ENCODE peak calls at places on chromosome 17, in eight cellular contexts. One of them, this sample, is unnamed.

GRCh38 chr17:53724726-53725125 is 98.0 kb upstream of the KIF2B start:
- DNase-seq in IMR-90: no peak
- DNase-seq in pancreas: no peak
- DNase-seq in skeletal muscle cell: no peak
- DNase-seq in MM.1S: no peak
- DNase-seq in mammary epithelial cell: no peak
- DNase-seq in activated CD4-positive, alpha-beta T cell treated with anti-CD3 and anti-CD28 coated beads, Interleukin-2, amount 10 ng/mL, durations not matched to agents 7 days and 5 days: no peak
- DNase-seq in stromal cell of bone marrow: no peak
- DNase-seq in this sample: no peak

GRCh38 chr17:2064980-2065785 is 10.3 kb downstream of the HIC1 start:
- DNase-seq in IMR-90: peak
- DNase-seq in pancreas: no peak
- DNase-seq in skeletal muscle cell: no peak
- DNase-seq in MM.1S: no peak
- DNase-seq in mammary epithelial cell: no peak
- DNase-seq in activated CD4-positive, alpha-beta T cell treated with anti-CD3 and anti-CD28 coated beads, Interleukin-2, amount 10 ng/mL, durations not matched to agents 7 days and 5 days: peak
- DNase-seq in stromal cell of bone marrow: no peak
- DNase-seq in this sample: peak

GRCh38 chr17:76104140-76104895 is 731 bp upstream of the EXOC7 start:
- DNase-seq in IMR-90: no peak
- DNase-seq in pancreas: peak
- DNase-seq in skeletal muscle cell: no peak
- DNase-seq in MM.1S: no peak
- DNase-seq in mammary epithelial cell: no peak
- DNase-seq in activated CD4-positive, alpha-beta T cell treated with anti-CD3 and anti-CD28 coated beads, Interleukin-2, amount 10 ng/mL, durations not matched to agents 7 days and 5 days: no peak
- DNase-seq in stromal cell of bone marrow: no peak
- DNase-seq in this sample: no peak

GRCh38 chr17:17191346-17191792 is 14.8 kb downstream of the PLD6 start:
- DNase-seq in IMR-90: peak
- DNase-seq in pancreas: no peak
- DNase-seq in skeletal muscle cell: peak
- DNase-seq in MM.1S: no peak
- DNase-seq in mammary epithelial cell: no peak
- DNase-seq in activated CD4-positive, alpha-beta T cell treated with anti-CD3 and anti-CD28 coated beads, Interleukin-2, amount 10 ng/mL, durations not matched to agents 7 days and 5 days: no peak
- DNase-seq in stromal cell of bone marrow: peak
- DNase-seq in this sample: no peak

GRCh38 chr17:21164226-21165019 is 37.7 kb downstream of the DHRS7B start:
- DNase-seq in IMR-90: no peak
- DNase-seq in pancreas: no peak
- DNase-seq in skeletal muscle cell: no peak
- DNase-seq in MM.1S: no peak
- DNase-seq in mammary epithelial cell: no peak
- DNase-seq in activated CD4-positive, alpha-beta T cell treated with anti-CD3 and anti-CD28 coated beads, Interleukin-2, amount 10 ng/mL, durations not matched to agents 7 days and 5 days: no peak
- DNase-seq in stromal cell of bone marrow: no peak
- DNase-seq in this sample: no peak

GRCh38 chr17:74128456-74128855 is 75.0 kb upstream of the RPL38 start:
- DNase-seq in IMR-90: no peak
- DNase-seq in pancreas: no peak
- DNase-seq in skeletal muscle cell: no peak
- DNase-seq in MM.1S: no peak
- DNase-seq in mammary epithelial cell: no peak
- DNase-seq in activated CD4-positive, alpha-beta T cell treated with anti-CD3 and anti-CD28 coated beads, Interleukin-2, amount 10 ng/mL, durations not matched to agents 7 days and 5 days: no peak
- DNase-seq in stromal cell of bone marrow: no peak
- DNase-seq in this sample: no peak

GRCh38 chr17:30158896-30159625 is 42.4 kb downstream of the NSRP1 start:
- DNase-seq in IMR-90: no peak
- DNase-seq in pancreas: no peak
- DNase-seq in skeletal muscle cell: no peak
- DNase-seq in MM.1S: no peak
- DNase-seq in mammary epithelial cell: no peak
- DNase-seq in activated CD4-positive, alpha-beta T cell treated with anti-CD3 and anti-CD28 coated beads, Interleukin-2, amount 10 ng/mL, durations not matched to agents 7 days and 5 days: no peak
- DNase-seq in stromal cell of bone marrow: no peak
- DNase-seq in this sample: no peak

GRCh38 chr17:66304304-66305174 is 2.1 kb downstream of the PRKCA start:
- DNase-seq in IMR-90: no peak
- DNase-seq in pancreas: no peak
- DNase-seq in skeletal muscle cell: no peak
- DNase-seq in MM.1S: no peak
- DNase-seq in mammary epithelial cell: peak
- DNase-seq in activated CD4-positive, alpha-beta T cell treated with anti-CD3 and anti-CD28 coated beads, Interleukin-2, amount 10 ng/mL, durations not matched to agents 7 days and 5 days: peak
- DNase-seq in stromal cell of bone marrow: no peak
- DNase-seq in this sample: peak

GRCh38 chr17:28599311-28600184 is 723 bp upstream of the SPAG5 start:
- DNase-seq in IMR-90: peak
- DNase-seq in pancreas: peak
- DNase-seq in skeletal muscle cell: peak
- DNase-seq in MM.1S: peak
- DNase-seq in mammary epithelial cell: peak
- DNase-seq in activated CD4-positive, alpha-beta T cell treated with anti-CD3 and anti-CD28 coated beads, Interleukin-2, amount 10 ng/mL, durations not matched to agents 7 days and 5 days: peak
- DNase-seq in stromal cell of bone marrow: peak
- DNase-seq in this sample: peak

GRCh38 chr17:35183332-35183731 is 10.9 kb downstream of the SLC35G3 start:
- DNase-seq in IMR-90: no peak
- DNase-seq in pancreas: no peak
- DNase-seq in skeletal muscle cell: no peak
- DNase-seq in MM.1S: no peak
- DNase-seq in mammary epithelial cell: peak
- DNase-seq in activated CD4-positive, alpha-beta T cell treated with anti-CD3 and anti-CD28 coated beads, Interleukin-2, amount 10 ng/mL, durations not matched to agents 7 days and 5 days: no peak
- DNase-seq in stromal cell of bone marrow: no peak
- DNase-seq in this sample: no peak

GRCh38 chr17:76121932-76122383 is 18.4 kb upstream of the EXOC7 start:
- DNase-seq in IMR-90: no peak
- DNase-seq in pancreas: peak
- DNase-seq in skeletal muscle cell: no peak
- DNase-seq in MM.1S: no peak
- DNase-seq in mammary epithelial cell: no peak
- DNase-seq in activated CD4-positive, alpha-beta T cell treated with anti-CD3 and anti-CD28 coated beads, Interleukin-2, amount 10 ng/mL, durations not matched to agents 7 days and 5 days: no peak
- DNase-seq in stromal cell of bone marrow: no peak
- DNase-seq in this sample: no peak

GRCh38 chr17:13931111-13931526 is 138.2 kb upstream of the COX10 start:
- DNase-seq in IMR-90: peak
- DNase-seq in pancreas: no peak
- DNase-seq in skeletal muscle cell: peak
- DNase-seq in MM.1S: no peak
- DNase-seq in mammary epithelial cell: no peak
- DNase-seq in activated CD4-positive, alpha-beta T cell treated with anti-CD3 and anti-CD28 coated beads, Interleukin-2, amount 10 ng/mL, durations not matched to agents 7 days and 5 days: no peak
- DNase-seq in stromal cell of bone marrow: peak
- DNase-seq in this sample: peak

This sample was measured in AML-193.